ENCODE peak calls at places on chromosomes 6 and 20, in four cellular contexts. T is AG08395, U is BJ, W is GM12878. V is an unnamed sample.

GRCh38 chr6:30763618-30764489 is 19.5 kb upstream of the IER3 start:
- DNase-seq in T (peak; percentile 35), U (no peak), W (peak; percentile 66), V (no peak)

GRCh38 chr20:60700728-60701127 is 551.3 kb upstream of the CDH4 start:
- DNase-seq in U (no peak), T (no peak), W (no peak), V (peak; percentile 9)

GRCh38 chr6:49668083-49668511 is 31.5 kb upstream of the RHAG start:
- DNase-seq in U (no peak), W (no peak), T (no peak), V (no peak)

GRCh38 chr6:45737331-45738056 is 278.2 kb downstream of the CLIC5 start:
- DNase-seq in T (no peak), W (peak; percentile 77), U (no peak), V (no peak)

GRCh38 chr20:34472246-34472925 is 43.8 kb upstream of the DYNLRB1 start:
- DNase-seq in T (peak; percentile 64), U (peak; percentile 46), W (no peak), V (peak; percentile 45)

GRCh38 chr20:9474835-9475413 is 39.5 kb upstream of the LAMP5 start:
- DNase-seq in T (peak; percentile 34), U (no peak), W (no peak), V (peak; percentile 50)

GRCh38 chr6:138157986-138158638 is 3.6 kb upstream of the ARFGEF3 start:
- DNase-seq in W (no peak), U (no peak), T (no peak), V (peak; percentile 6)

GRCh38 chr20:33796263-33796906 is 14.8 kb upstream of the CHMP4B start:
- DNase-seq in U (no peak), W (no peak), T (no peak), V (no peak)

GRCh38 chr6:156427345-156427744 is 349.8 kb upstream of the ARID1B start:
- DNase-seq in W (no peak), U (peak; percentile 91), T (peak; percentile 92), V (peak; percentile 97)

GRCh38 chr6:7723041-7723447 is 2.9 kb upstream of the BMP6 start:
- DNase-seq in W (no peak), U (peak; percentile 26), T (peak; percentile 74), V (peak; percentile 54)

GRCh38 chr6:44854712-44855111 is 467.2 kb downstream of the CDC5L start:
- DNase-seq in U (no peak), W (no peak), T (no peak), V (no peak)

GRCh38 chr6:107330190-107330589 is 129.2 kb downstream of the PDSS2 start:
- DNase-seq in T (no peak), U (no peak), W (peak; percentile 75), V (no peak)

GRCh38 chr20:1370548-1371110 is 22.2 kb downstream of the FKBP1A start:
- DNase-seq in T (peak; percentile 65), U (no peak), W (no peak), V (peak; percentile 85)

GRCh38 chr6:16524380-16524707 is 236.9 kb downstream of the ATXN1 start:
- DNase-seq in W (no peak), T (peak; percentile 22), U (no peak), V (no peak)

GRCh38 chr6:3471711-3472110 is 14.9 kb upstream of the SLC22A23 start:
- DNase-seq in T (no peak), U (no peak), W (no peak), V (peak; percentile 48)

GRCh38 chr6:148947621-148948444 is 201.0 kb downstream of the UST start:
- DNase-seq in U (no peak), T (peak; percentile 70), W (peak; percentile 27), V (peak; percentile 69)

GRCh38 chr20:58313366-58313765 is 3.9 kb downstream of the RAB22A start:
- DNase-seq in T (no peak), W (no peak), U (no peak), V (no peak)

GRCh38 chr6:169167581-169168301 is 85.9 kb downstream of the THBS2 start:
- DNase-seq in W (no peak), T (peak; percentile 50), U (peak; percentile 71), V (no peak)

GRCh38 chr6:90068264-90068663 is 174.0 kb downstream of the GJA10 start:
- DNase-seq in U (no peak), W (no peak), T (peak; percentile 56), V (no peak)

GRCh38 chr6:41286544-41287346 is at the start of gene TREM1:
- DNase-seq in U (no peak), T (peak; percentile 34), W (no peak), V (peak; percentile 83)

GRCh38 chr6:75368151-75368779 is 83.7 kb upstream of the TMEM30A start:
- DNase-seq in W (no peak), T (no peak), U (no peak), V (no peak)

GRCh38 chr6:143677891-143678737 is at the start of gene PHACTR2:
- DNase-seq in T (peak; percentile 71), W (no peak), U (peak; percentile 28), V (peak; percentile 66)

V was measured in stromal cell of bone marrow.